ENCODE peak calls at places on chromosomes 2 and 18, in five cellular contexts. Y is GM12878, M is WTC11, R is HepG2, H is H1. I is an unnamed sample.

GRCh38 chr2:140108706-140109472 is 1328.7 kb upstream of the NXPH2 start:
- DNase-seq in Y (no peak), M (no peak), R (no peak), H (no peak), I (no peak)

GRCh38 chr2:178870703-178871102 is 63.5 kb upstream of the TTN start:
- DNase-seq in Y (no peak), M (no peak), R (no peak), H (no peak), I (no peak)

GRCh38 chr2:51290725-51291124 is 258.8 kb upstream of the NRXN1 start:
- DNase-seq in Y (no peak), M (no peak), R (no peak), H (no peak), I (no peak)

GRCh38 chr2:154173164-154173563 is 301.4 kb downstream of the GALNT13 start:
- DNase-seq in Y (no peak), M (no peak), R (no peak), H (no peak), I (no peak)

GRCh38 chr2:221142341-221142740 is 429.8 kb downstream of the EPHA4 start:
- DNase-seq in Y (no peak), M (no peak), R (no peak), H (no peak), I (no peak)

GRCh38 chr18:55587341-55588000 is 521 bp downstream of the TCF4 start:
- DNase-seq in Y (no peak), M (peak), R (no peak), H (no peak), I (peak)

GRCh38 chr2:241965931-241966412 is 96.4 kb downstream of the RTP5 start:
- DNase-seq in Y (peak), M (no peak), R (peak), H (no peak), I (peak)

GRCh38 chr2:19488009-19488691 is 129.7 kb upstream of the OSR1 start:
- DNase-seq in Y (no peak), M (no peak), R (peak), H (no peak), I (no peak)

GRCh38 chr2:223721746-223722145 is 115.6 kb downstream of the AP1S3 start:
- DNase-seq in Y (no peak), M (no peak), R (no peak), H (no peak), I (no peak)

GRCh38 chr2:6372317-6372903 is 493.3 kb downstream of the CMPK2 start:
- DNase-seq in Y (no peak), M (no peak), R (no peak), H (no peak), I (no peak)

GRCh38 chr18:21997207-21998143 is 171.9 kb upstream of the GATA6 start:
- DNase-seq in Y (peak), M (peak), R (peak), H (no peak), I (peak)

GRCh38 chr18:79818631-79819030 is 20.9 kb downstream of the KCNG2 start:
- DNase-seq in Y (no peak), M (no peak), R (no peak), H (no peak), I (no peak)

GRCh38 chr18:10687161-10687925 is 161.5 kb downstream of the NAPG start:
- DNase-seq in Y (no peak), M (no peak), R (no peak), H (no peak), I (no peak)

GRCh38 chr2:59885536-59885935 is 667.9 kb downstream of the BCL11A start:
- DNase-seq in Y (no peak), M (no peak), R (no peak), H (no peak), I (no peak)

GRCh38 chr2:45945182-45945779 is 293.8 kb downstream of the PRKCE start:
- DNase-seq in Y (no peak), M (no peak), R (no peak), H (no peak), I (no peak)

GRCh38 chr18:31774477-31774785 is 13.8 kb upstream of the SLC25A52 start:
- DNase-seq in Y (peak), M (no peak), R (no peak), H (no peak), I (no peak)

GRCh38 chr2:217954051-217954450 is 48.7 kb downstream of the TNS1 start:
- DNase-seq in Y (no peak), M (no peak), R (no peak), H (no peak), I (no peak)

GRCh38 chr18:5975111-5975622 is 79.8 kb upstream of the TMEM200C start:
- DNase-seq in Y (peak), M (no peak), R (no peak), H (no peak), I (no peak)

GRCh38 chr2:54206596-54206995 is 49.4 kb downstream of the TSPYL6 start:
- DNase-seq in Y (no peak), M (no peak), R (peak), H (no peak), I (peak)

GRCh38 chr2:134482766-134483340 is 229.0 kb downstream of the MGAT5 start:
- DNase-seq in Y (no peak), M (no peak), R (no peak), H (no peak), I (no peak)

GRCh38 chr2:636649-637405 is 40.4 kb downstream of the TMEM18 start:
- DNase-seq in Y (no peak), M (peak), R (peak), H (peak), I (peak)

GRCh38 chr2:46923011-46923669 is 7.5 kb upstream of the MCFD2 start:
- DNase-seq in Y (no peak), M (no peak), R (no peak), H (no peak), I (no peak)

GRCh38 chr2:136005462-136006205 is 20.2 kb upstream of the DARS1 start:
- DNase-seq in Y (no peak), M (no peak), R (no peak), H (no peak), I (no peak)

GRCh38 chr2:179440642-179441251 is 176.1 kb upstream of the SESTD1 start:
- DNase-seq in Y (no peak), M (no peak), R (peak), H (no peak), I (peak)

GRCh38 chr2:16206191-16206944 is 266.0 kb downstream of the MYCN start:
- DNase-seq in Y (no peak), M (no peak), R (no peak), H (no peak), I (no peak)

GRCh38 chr18:40678318-40678717 is 1276.7 kb upstream of the PIK3C3 start:
- DNase-seq in Y (no peak), M (no peak), R (no peak), H (no peak), I (no peak)

GRCh38 chr18:65206551-65207260 is 544.1 kb upstream of the CDH7 start:
- DNase-seq in Y (no peak), M (peak), R (peak), H (peak), I (no peak)

GRCh38 chr2:46985512-46985911 is 69.9 kb upstream of the MCFD2 start:
- DNase-seq in Y (no peak), M (no peak), R (no peak), H (no peak), I (no peak)

GRCh38 chr2:162125138-162125537 is 26.9 kb downstream of the GCG start:
- DNase-seq in Y (no peak), M (no peak), R (no peak), H (no peak), I (no peak)

GRCh38 chr2:97857553-97857952 is 138.2 kb downstream of the TMEM131 start:
- DNase-seq in Y (no peak), M (no peak), R (no peak), H (no peak), I (no peak)

DNA sequence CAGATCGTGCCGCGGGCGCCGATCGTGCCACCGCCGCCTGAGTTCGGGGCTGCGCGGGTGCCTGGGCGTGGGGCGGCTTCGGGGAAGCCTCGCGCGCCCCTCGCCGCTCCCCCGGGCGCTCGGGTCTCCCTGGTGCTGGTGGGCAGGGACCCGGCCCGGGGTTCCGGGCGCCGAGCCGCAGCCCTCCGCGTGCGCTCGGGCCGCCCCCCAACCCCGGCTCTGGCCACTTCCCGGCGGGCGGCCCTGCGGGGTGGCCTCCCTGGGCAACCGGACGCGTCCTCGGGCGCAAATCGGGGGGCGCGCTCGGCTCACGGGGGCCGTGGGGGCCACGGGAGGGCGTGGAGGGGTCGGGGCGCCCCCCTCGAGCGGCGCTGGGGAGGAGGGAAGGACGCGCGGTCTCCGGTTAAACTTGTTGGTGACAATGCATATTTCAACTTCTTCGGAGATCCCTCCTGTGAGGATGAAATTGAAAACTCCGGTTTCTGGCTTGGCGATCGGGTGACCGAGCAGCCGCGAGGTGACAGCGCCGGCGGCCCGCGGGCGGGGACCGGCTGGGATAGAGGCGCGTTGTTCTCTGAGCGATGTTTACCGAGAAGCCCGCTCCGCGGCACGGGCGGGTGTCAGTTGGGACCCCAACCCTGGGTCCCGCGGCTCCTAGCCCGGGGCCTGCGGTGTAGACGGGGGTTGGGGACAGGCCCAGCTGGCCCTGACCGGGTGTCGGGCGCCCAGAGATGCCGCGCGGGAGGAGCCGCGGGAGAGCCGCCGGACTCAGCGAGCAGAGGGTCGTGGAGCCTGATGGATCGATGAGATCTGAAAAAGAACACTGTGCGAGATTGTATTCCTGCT is 676 bp downstream of the SH3BP4 start:
- DNase-seq in Y (no peak), M (peak), R (no peak), H (peak), I (no peak)
- TF ChIP-seq ATF3 in Y (no peak), M (no peak), R (no peak), H (no peak), I (no peak)

DNA sequence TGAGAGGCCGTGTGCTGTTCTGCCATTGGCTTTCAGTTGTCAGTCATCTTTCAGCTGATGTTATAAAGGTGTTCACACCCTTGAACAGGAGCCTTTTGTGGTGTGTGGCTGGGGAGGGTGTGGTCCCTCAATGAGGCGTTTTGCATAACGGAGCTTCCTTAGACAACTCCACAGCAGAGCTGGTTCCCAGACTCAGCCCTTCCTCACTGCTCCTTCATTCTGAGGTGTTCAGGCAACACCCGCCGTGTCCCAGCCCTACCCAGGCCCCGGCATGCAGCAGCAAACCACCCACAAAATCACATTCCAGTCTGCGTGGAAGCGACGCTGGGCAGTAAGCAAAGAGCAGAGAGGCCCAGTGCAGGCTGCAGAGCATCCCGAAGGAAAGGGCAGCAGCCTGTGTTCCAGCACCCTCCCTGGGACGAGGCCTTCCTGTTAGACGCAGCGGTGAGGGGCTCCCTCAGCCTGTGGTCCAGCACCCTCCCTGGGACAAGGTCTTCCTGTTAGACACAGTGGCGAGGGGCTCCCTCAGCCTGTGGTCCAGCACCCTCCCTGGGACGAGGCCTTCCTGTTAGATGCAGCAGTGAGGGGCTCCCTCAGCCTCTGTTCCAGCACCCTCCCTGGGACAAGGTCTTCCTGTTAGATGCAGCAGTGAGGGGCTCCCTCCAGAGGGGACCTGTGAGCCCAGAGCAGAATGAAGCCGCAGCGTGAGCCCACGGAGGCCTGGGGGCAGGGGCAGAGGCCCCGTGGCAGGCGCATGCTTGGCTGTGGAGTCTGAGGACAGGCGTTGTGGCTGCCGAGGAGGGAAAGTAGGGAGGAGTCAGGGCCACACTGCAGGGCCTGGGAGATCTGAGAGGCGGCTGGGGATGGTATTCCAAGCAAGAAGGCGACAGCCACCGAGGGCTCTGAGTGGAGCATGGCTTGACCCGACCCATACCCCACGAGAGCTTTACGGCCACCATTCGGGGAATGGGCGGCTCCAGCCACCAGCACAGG is 201.8 kb upstream of the HDAC4 start:
- DNase-seq in Y (no peak), M (no peak), R (no peak), H (no peak), I (no peak)
- TF ChIP-seq ATF3 in Y (no peak), M (no peak), R (no peak), H (no peak), I (no peak)

GRCh38 chr2:127155901-127156300 is 48.9 kb upstream of the BIN1 start:
- DNase-seq in Y (no peak), M (no peak), R (no peak), H (no peak), I (no peak)

GRCh38 chr2:127153691-127154158 is 46.8 kb upstream of the BIN1 start:
- DNase-seq in Y (no peak), M (no peak), R (no peak), H (no peak), I (no peak)

GRCh38 chr2:127157114-127157513 is 50.2 kb upstream of the BIN1 start:
- DNase-seq in Y (no peak), M (no peak), R (no peak), H (no peak), I (no peak)

GRCh38 chr2:127154396-127154795 is 47.4 kb upstream of the BIN1 start:
- DNase-seq in Y (no peak), M (no peak), R (no peak), H (no peak), I (no peak)

DNA sequence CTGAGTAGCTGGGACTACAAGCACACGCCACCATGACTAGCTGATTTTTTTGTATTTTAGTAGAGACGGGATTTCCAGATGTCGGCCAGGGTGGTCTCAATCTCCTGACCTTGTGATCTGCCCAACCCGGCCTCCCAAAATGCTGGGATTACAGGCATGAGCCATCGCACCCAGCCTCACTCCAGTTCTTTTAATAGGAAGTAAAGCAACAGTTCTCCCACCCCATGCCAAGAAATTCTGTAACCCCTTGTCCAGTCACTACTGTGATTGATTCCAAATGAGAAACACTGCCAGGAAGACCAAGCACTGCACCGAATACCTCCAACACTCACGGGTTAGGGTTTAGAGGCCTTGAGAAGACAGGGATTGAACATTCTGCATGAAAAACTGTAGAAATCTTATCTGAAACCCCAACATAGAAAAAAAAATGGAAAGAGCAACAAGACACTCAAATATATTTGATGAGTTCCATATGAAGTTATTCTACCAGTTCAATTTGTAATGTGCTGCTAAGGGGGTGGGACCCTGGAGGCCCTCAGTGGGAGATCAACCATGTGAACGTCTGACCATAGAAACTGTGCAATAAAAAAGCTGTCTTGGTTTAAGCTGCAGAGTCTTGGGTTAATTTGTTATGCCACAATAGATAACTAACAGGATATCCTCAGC is 48.2 kb upstream of the BIN1 start:
- DNase-seq in Y (no peak), M (no peak), R (no peak), H (no peak), I (no peak)
- TF ChIP-seq ATF3 in Y (no peak), M (no peak), R (no peak), H (no peak), I (no peak)

GRCh38 chr2:174611851-174612250 is 14.2 kb upstream of the WIPF1 start:
- DNase-seq in Y (no peak), M (no peak), R (no peak), H (no peak), I (no peak)
- TF ChIP-seq ATF3 in Y (no peak), M (no peak), R (no peak), H (no peak), I (no peak)

GRCh38 chr2:114543106-114543806 is 100.8 kb downstream of the DPP10 start:
- DNase-seq in Y (no peak), M (no peak), R (peak), H (no peak), I (no peak)
- TF ChIP-seq ATF3 in Y (no peak), M (no peak), R (no peak), H (no peak), I (no peak)

DNA sequence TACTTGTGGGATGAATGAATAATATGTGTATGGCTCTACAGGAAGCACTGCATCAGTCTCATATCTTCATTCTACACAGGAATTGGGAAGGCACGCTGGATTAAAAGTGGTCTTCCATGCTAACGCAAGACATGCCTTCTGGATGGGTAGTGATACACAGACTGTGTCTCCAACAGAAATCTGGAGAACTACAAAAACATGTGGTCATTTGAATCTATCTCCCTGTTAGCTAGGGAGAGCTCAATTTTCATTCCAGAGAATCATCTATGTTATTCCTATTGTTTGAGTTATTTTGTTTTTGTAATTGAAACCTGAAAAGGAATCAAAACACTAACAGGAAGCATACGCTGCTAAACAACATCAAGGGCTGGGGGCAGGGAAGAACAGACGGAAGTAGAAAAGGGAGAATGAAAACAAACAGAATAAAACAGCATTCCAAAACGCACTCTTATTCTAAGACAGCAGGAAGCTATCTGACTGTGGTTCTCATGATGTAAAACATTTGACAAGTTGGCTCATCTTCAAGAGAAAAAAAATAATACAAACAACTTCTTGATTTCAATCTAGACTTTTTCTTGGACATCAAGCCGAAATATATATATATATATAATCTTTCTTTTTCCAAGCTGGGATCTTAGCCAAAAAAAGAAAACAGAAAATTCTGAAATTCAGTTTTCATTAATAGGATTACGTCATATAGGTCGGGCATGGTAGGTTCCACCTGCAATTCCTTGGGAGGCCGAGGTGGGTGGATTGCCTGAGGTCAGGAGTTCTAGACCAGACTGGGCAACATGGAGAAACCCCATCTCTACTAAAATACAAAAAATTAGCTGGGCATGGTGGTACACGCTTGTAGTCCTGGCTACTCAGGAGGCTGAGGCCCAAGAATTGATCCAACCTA is 31.5 kb upstream of the ASNSD1 start:
- DNase-seq in Y (no peak), M (no peak), R (no peak), H (no peak), I (no peak)
- TF ChIP-seq ATF3 in Y (no peak), M (no peak), R (no peak), H (no peak), I (no peak)

DNA sequence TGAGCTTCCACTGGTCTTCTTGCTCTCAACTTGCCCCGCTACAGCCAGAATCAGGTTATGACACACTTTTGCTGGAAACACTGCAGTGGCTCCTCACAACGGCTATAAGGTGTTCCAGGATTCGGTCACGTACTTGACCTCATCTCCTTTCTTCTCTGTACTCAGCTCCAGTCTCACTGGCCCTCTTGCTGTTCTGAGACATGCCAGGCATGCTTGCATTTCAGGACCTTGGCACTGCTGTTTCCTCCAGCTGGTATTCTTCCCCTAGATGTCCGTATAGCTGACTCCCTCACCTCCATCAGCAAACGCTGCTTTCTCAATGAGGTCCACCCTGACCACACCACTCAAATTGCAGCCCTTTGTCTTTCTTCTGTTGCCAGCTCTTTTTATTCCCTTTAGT is 31.9 kb upstream of the C1GALT1C1L start:
- DNase-seq in Y (no peak), M (no peak), R (no peak), H (no peak), I (no peak)
- TF ChIP-seq ATF3 in Y (no peak), M (no peak), R (no peak), H (no peak), I (no peak)

I was measured in K562.